ENCODE peak calls at places on chromosome 9, in five cellular contexts. T is NCI-H510A, V is iPS-NIHi11, B is nephron progenitor cell, X is tibial nerve. D is an unnamed sample.

GRCh38 chr9:133715866-133716563 is 22.1 kb downstream of the SARDH start:
- DNase-seq in X (no peak), B (peak; percentile 51), T (no peak), V (peak; percentile 66), D (no peak)

GRCh38 chr9:114070188-114071103 is 7.7 kb downstream of the AMBP start:
- DNase-seq in B (no peak), T (no peak), V (no peak), X (no peak), D (no peak)

GRCh38 chr9:97991818-97992217 is 8.7 kb downstream of the ANP32B start:
- DNase-seq in T (no peak), V (no peak), B (no peak), X (no peak), D (no peak)

GRCh38 chr9:13718086-13718485 is 438.6 kb upstream of the MPDZ start:
- DNase-seq in X (no peak), B (no peak), T (no peak), V (no peak), D (no peak)

GRCh38 chr9:33044677-33045282 is 19.7 kb downstream of the DNAJA1 start:
- DNase-seq in X (no peak), V (peak; percentile 67), T (no peak), B (peak; percentile 19), D (no peak)

GRCh38 chr9:98943682-98944129 is at the start of gene COL15A1:
- DNase-seq in T (no peak), B (peak; percentile 84), X (no peak), V (peak; percentile 79), D (peak; percentile 41)

GRCh38 chr9:111094433-111095421 is 56.5 kb upstream of the LPAR1 start:
- DNase-seq in T (no peak), X (peak; percentile 52), V (no peak), B (no peak), D (no peak)

GRCh38 chr9:90613502-90613901 is 29.1 kb downstream of the DIRAS2 start:
- DNase-seq in T (no peak), B (no peak), V (no peak), X (no peak), D (no peak)

GRCh38 chr9:88477300-88477751 is 57.7 kb upstream of the NXNL2 start:
- DNase-seq in X (no peak), B (no peak), V (no peak), T (no peak), D (no peak)

GRCh38 chr9:98150164-98150563 is 31.1 kb upstream of the TRIM14 start:
- DNase-seq in T (no peak), X (no peak), B (no peak), V (no peak), D (no peak)

GRCh38 chr9:134639994-134640393 is 1.6 kb upstream of the COL5A1 start:
- DNase-seq in V (no peak), T (no peak), B (no peak), X (no peak), D (no peak)

GRCh38 chr9:127102176-127102575 is 20.3 kb downstream of the ANGPTL2 start:
- DNase-seq in V (no peak), X (no peak), B (no peak), T (no peak), D (no peak)

GRCh38 chr9:128260340-128260739 is 15.5 kb downstream of the GOLGA2 start:
- DNase-seq in B (no peak), T (no peak), X (no peak), V (no peak), D (no peak)

GRCh38 chr9:18849910-18850677 is 182.9 kb downstream of the SAXO1 start:
- DNase-seq in B (no peak), V (no peak), T (no peak), X (no peak), D (no peak)

GRCh38 chr9:33170464-33171156 is 3.5 kb upstream of the B4GALT1 start:
- DNase-seq in X (peak; percentile 46), B (no peak), T (no peak), V (peak; percentile 51), D (no peak)

GRCh38 chr9:106869458-106869857 is 6.5 kb downstream of the ZNF462 start:
- DNase-seq in V (no peak), X (no peak), B (no peak), T (no peak), D (no peak)

GRCh38 chr9:118148990-118149389 is 444.8 kb downstream of the TLR4 start:
- DNase-seq in T (no peak), V (peak; percentile 7), B (no peak), X (no peak), D (no peak)